ENCODE peak calls at places on chromosomes 2 and 18, in nine cellular contexts. X is IMR-90, H is foreskin fibroblast, K is fibroblast of lung, F is A549, W is lower leg skin, Z is bronchial epithelial cell, C is cardiac muscle cell, S is fibroblast of villous mesenchyme. J is an unnamed sample.

GRCh38 chr2:2109186-2109585 is 221.9 kb downstream of the MYT1L start:
- DNase-seq in X (no peak), H (no peak), K (no peak), F (no peak), W (no peak), Z (no peak), C (no peak), S (no peak), J (no peak)

GRCh38 chr2:130355181-130355577 is 677 bp upstream of the PTPN18 start:
- DNase-seq in X (no peak), H (no peak), K (no peak), F (no peak), W (no peak), Z (no peak), C (no peak), S (peak), J (peak)

GRCh38 chr2:72139471-72139870 is 8.2 kb downstream of the CYP26B1 start:
- DNase-seq in X (no peak), H (no peak), K (no peak), F (no peak), W (no peak), Z (no peak), C (no peak), S (no peak), J (no peak)

GRCh38 chr18:56639094-56639361 is 636 bp upstream of the TXNL1 start:
- DNase-seq in X (no peak), H (no peak), K (no peak), F (no peak), W (no peak), Z (no peak), C (no peak), S (no peak), J (no peak)

GRCh38 chr2:240930631-240931318 is 24.6 kb downstream of the CROCC2 start:
- DNase-seq in X (no peak), H (no peak), K (no peak), F (no peak), W (no peak), Z (no peak), C (no peak), S (no peak), J (no peak)

GRCh38 chr2:237143676-237144440 is 58.2 kb downstream of the COPS8 start:
- DNase-seq in X (peak), H (peak), K (peak), F (no peak), W (peak), Z (peak), C (no peak), S (peak), J (peak)

GRCh38 chr2:43611987-43612894 is 16.4 kb upstream of the THADA start:
- DNase-seq in X (peak), H (peak), K (peak), F (peak), W (peak), Z (peak), C (peak), S (peak), J (peak)

GRCh38 chr2:172672999-172673726 is 62.5 kb upstream of the RAPGEF4 start:
- DNase-seq in X (no peak), H (peak), K (no peak), F (peak), W (no peak), Z (peak), C (no peak), S (peak), J (no peak)

GRCh38 chr2:160214461-160215055 is 14.5 kb upstream of the ITGB6 start:
- DNase-seq in X (peak), H (peak), K (peak), F (peak), W (no peak), Z (peak), C (no peak), S (peak), J (peak)

GRCh38 chr2:168025487-168026203 is 221.8 kb downstream of the STK39 start:
- DNase-seq in X (no peak), H (no peak), K (no peak), F (no peak), W (no peak), Z (peak), C (no peak), S (peak), J (no peak)

GRCh38 chr18:62438402-62438801 is 84.4 kb upstream of the ZCCHC2 start:
- DNase-seq in X (no peak), H (no peak), K (no peak), F (no peak), W (no peak), Z (no peak), C (no peak), S (no peak), J (no peak)

GRCh38 chr18:74577019-74577418 is 20.7 kb upstream of the ZNF407 start:
- DNase-seq in X (no peak), H (no peak), K (no peak), F (no peak), W (no peak), Z (no peak), C (no peak), S (no peak), J (no peak)

GRCh38 chr2:17643031-17643615 is 102.6 kb downstream of the VSNL1 start:
- DNase-seq in X (peak), H (peak), K (peak), F (peak), W (peak), Z (peak), C (no peak), S (peak), J (peak)

GRCh38 chr2:236831698-236832097 is 254.0 kb upstream of the COPS8 start:
- DNase-seq in X (no peak), H (no peak), K (no peak), F (no peak), W (no peak), Z (no peak), C (no peak), S (no peak), J (no peak)

GRCh38 chr2:105329197-105329554 is 359 bp downstream of the TGFBRAP1 start:
- DNase-seq in X (no peak), H (no peak), K (no peak), F (no peak), W (no peak), Z (no peak), C (no peak), S (no peak), J (no peak)

DNA sequence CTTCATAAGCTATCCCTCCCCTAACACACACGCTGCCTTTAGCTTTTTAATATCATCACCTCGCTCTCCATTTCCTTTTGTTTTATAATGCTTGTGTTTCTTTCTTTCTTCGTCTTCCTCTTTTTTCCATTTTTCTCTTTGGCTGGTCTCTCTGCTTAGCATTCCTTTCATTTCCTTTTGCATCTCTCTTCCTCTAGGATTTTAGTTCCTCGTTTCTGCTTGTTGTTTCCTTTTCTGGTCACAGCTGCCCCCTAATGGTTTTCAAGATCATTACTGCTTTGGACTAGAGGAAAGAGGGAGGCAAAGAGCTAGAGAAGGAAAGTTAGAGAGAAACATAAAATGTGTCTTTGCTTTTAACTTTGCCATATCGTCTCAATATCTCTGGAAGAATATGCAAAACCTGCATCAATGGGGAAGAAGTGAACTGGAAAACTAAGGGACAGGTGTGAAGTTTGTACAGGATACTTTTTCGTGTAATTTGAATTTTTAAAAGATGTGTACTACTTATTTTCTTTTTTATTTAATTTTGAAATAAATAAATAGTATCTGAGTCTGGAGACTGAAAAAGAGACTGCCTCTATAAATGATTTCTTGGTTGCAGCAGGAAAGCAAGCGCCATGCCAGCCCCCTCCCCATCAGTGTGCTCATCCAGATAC is 6.3 kb upstream of the NRP2 start:
- DNase-seq in X (peak), H (no peak), K (peak), F (peak), W (no peak), Z (peak), C (peak), S (peak), J (peak)
- TF ChIP-seq CTCF in X (peak), H (peak), K (peak), F (peak), W (peak), Z (peak), C (peak), S (peak), J (peak)

DNA sequence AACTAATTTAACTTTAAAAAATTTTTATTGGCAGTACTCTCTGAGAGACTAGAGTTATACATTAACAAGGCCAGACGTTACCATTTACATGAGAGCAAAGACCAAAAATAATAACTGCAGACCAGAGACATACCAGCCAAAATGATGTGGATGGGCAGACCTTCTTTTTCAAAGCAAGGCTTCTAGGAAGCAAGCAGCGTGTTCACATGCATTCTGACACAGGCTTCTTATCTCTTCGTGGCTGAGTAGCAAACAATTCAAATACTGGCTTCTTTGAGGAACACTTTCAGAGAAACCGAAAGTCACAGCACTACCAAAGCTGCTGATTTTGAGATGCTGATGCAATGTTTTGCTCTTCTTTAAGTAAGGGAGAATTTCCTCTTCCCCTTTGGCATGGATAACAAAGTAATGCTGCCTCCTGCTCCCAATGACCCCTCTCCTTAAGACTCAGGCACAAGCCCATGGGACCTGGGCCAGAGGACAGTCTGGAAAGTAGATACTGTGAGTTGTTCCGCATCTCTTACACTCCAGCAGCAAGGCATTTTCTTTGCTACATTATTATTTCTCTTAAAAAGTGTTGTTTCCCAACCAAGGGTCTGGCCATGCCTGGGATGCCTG is 181.9 kb downstream of the MREG start:
- DNase-seq in X (peak), H (no peak), K (peak), F (peak), W (no peak), Z (no peak), C (no peak), S (peak), J (no peak)
- H3K4me3 ChIP-seq in X (peak), H (no peak), K (peak), F (no peak), W (no peak), Z (no peak), C (no peak), S (no peak), J (no peak)

GRCh38 chr2:54773838-54774237 is 50.4 kb downstream of the EML6 start:
- DNase-seq in X (no peak), H (no peak), K (peak), F (peak), W (no peak), Z (no peak), C (no peak), S (no peak), J (no peak)
- TF ChIP-seq CTCF in X (no peak), H (no peak), K (no peak), F (no peak), W (no peak), Z (no peak), C (peak), S (peak), J (peak)

GRCh38 chr2:70181363-70181956 is 9.4 kb downstream of the C2orf42 start:
- DNase-seq in X (no peak), H (no peak), K (no peak), F (no peak), W (no peak), Z (no peak), C (no peak), S (no peak), J (no peak)

GRCh38 chr2:70188460-70188859 is 2.4 kb downstream of the C2orf42 start:
- DNase-seq in X (no peak), H (no peak), K (no peak), F (peak), W (no peak), Z (no peak), C (no peak), S (no peak), J (no peak)

GRCh38 chr2:70182689-70183088 is 8.1 kb downstream of the C2orf42 start:
- DNase-seq in X (no peak), H (no peak), K (no peak), F (no peak), W (no peak), Z (no peak), C (no peak), S (no peak), J (no peak)
- H3K4me3 ChIP-seq in X (no peak), H (no peak), K (no peak), F (no peak), W (no peak), Z (no peak), C (no peak), S (no peak), J (no peak)

GRCh38 chr2:74864728-74865722 is 31.1 kb downstream of the HK2 start:
- DNase-seq in X (peak), H (no peak), K (peak), F (no peak), W (no peak), Z (peak), C (no peak), S (no peak), J (peak)
- TF ChIP-seq CTCF in X (peak), H (no peak), K (no peak), F (no peak), W (no peak), Z (no peak), C (peak), S (no peak), J (no peak)

GRCh38 chr2:148887349-148888002 is 12.4 kb downstream of the KIF5C start:
- DNase-seq in X (no peak), H (no peak), K (no peak), F (no peak), W (no peak), Z (no peak), C (no peak), S (no peak), J (no peak)

GRCh38 chr2:148882051-148882450 is 7.0 kb downstream of the KIF5C start:
- DNase-seq in X (no peak), H (no peak), K (no peak), F (no peak), W (no peak), Z (no peak), C (no peak), S (no peak), J (no peak)

GRCh38 chr2:148885209-148885608 is 10.2 kb downstream of the KIF5C start:
- DNase-seq in X (no peak), H (no peak), K (no peak), F (no peak), W (no peak), Z (no peak), C (no peak), S (no peak), J (no peak)

GRCh38 chr2:148888003-148888501 is 13.0 kb downstream of the KIF5C start:
- DNase-seq in X (no peak), H (no peak), K (no peak), F (no peak), W (no peak), Z (no peak), C (peak), S (no peak), J (no peak)

DNA sequence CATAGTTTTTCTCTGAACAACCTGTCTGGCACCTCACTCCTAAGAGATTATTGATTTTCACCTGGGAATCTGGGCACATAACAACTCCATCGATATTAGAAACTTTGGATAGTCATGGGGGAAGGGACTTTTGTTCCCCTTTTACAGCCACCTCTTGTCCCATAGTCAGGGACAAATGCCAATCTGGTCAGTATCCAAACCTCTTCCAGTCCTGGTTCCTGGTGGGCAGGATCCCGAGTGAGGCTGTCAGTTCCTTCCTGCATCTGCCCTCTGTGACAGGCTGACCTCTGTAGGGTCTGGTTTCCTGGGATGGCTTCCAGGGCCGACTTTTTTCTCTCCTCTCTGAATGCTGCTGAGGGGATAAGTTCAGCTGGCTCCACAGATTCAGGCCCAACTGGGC is 11.0 kb downstream of the KIF5C start:
- DNase-seq in X (no peak), H (no peak), K (no peak), F (no peak), W (no peak), Z (no peak), C (no peak), S (no peak), J (no peak)
- H3K4me3 ChIP-seq in X (no peak), H (no peak), K (no peak), F (no peak), W (no peak), Z (no peak), C (no peak), S (no peak), J (no peak)

GRCh38 chr18:49021433-49022129 is 70.8 kb upstream of the SMAD7 start:
- DNase-seq in X (peak), H (no peak), K (peak), F (peak), W (peak), Z (peak), C (peak), S (peak), J (peak)
- TF ChIP-seq CTCF in X (peak), H (peak), K (peak), F (peak), W (no peak), Z (peak), C (peak), S (peak), J (peak)

DNA sequence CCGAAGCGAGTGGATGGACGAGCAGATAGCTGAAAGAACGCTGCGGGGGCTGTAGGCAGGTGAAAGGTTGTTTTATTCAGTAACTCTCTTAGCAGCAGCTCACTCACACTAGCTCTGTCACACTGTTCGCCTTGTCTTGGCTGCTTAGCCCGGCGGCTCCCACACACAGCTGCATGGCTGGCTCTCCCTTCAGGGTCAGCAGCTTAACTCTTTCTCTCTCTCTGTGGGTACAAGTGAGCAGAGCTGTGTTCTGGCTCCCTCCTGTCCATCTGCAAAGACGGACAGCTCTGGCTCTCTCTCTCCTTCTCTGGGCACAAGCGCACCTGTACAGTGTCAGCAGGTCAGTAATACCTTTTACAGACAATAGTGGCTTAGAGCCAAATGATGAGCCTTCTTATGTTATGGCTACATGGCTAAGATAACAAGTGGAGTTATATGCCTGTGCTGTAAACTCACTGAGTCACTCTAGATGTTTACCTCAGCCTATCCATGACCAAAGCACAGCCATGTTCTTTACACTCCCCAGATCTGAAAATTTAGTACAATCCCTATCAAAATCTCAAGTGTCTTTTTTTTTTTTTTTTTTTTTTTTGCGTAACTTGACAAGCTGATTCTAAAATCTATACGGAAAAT is 149.3 kb downstream of the GALNT1 start:
- DNase-seq in X (peak), H (no peak), K (no peak), F (no peak), W (no peak), Z (no peak), C (no peak), S (peak), J (no peak)
- H3K4me3 ChIP-seq in X (no peak), H (no peak), K (peak), F (no peak), W (no peak), Z (no peak), C (no peak), S (peak), J (no peak)

GRCh38 chr2:133312335-133312734 is 255.9 kb downstream of the NCKAP5 start:
- DNase-seq in X (no peak), H (no peak), K (no peak), F (no peak), W (no peak), Z (no peak), C (no peak), S (no peak), J (no peak)
- TF ChIP-seq CTCF in X (no peak), H (no peak), K (no peak), F (no peak), W (no peak), Z (no peak), C (no peak), S (no peak), J (no peak)

GRCh38 chr2:219229375-219230200 is at the start of the genes ANKZF1 and ATG9A:
- DNase-seq in X (peak), H (peak), K (peak), F (peak), W (peak), Z (peak), C (peak), S (peak), J (peak)

GRCh38 chr2:219234331-219234730 is 4.7 kb downstream of the ANKZF1 start:
- DNase-seq in X (no peak), H (no peak), K (no peak), F (no peak), W (no peak), Z (no peak), C (no peak), S (no peak), J (no peak)

GRCh38 chr2:219228026-219228744 is 1.3 kb downstream of the ATG9A start:
- DNase-seq in X (no peak), H (no peak), K (no peak), F (no peak), W (no peak), Z (no peak), C (no peak), S (peak), J (no peak)

GRCh38 chr2:219228745-219229374 is 576 bp downstream of the ATG9A start:
- DNase-seq in X (no peak), H (no peak), K (no peak), F (no peak), W (no peak), Z (no peak), C (no peak), S (no peak), J (no peak)

DNA sequence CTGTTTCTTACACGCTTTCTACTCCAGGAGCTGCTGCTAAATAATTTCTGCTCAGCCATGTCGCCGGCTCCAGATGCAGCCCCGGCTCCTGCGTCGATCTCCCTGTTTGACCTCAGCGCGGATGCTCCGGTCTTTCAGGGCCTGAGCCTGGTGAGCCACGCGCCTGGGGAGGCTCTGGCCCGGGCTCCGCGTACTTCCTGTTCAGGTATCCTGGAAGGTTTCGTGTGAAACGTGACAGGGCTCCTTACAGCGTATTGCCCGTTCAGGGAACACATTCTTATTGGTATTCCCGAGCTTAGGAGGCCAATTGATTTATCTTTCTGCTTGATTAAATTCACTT is 565 bp downstream of the ANKZF1 start:
- DNase-seq in X (peak), H (peak), K (peak), F (no peak), W (no peak), Z (peak), C (peak), S (peak), J (peak)
- H3K4me3 ChIP-seq in X (peak), H (peak), K (peak), F (peak), W (peak), Z (peak), C (peak), S (peak), J (peak)